ENCODE peak calls at places on chromosomes 6 and 20, in six cellular contexts. O is HFF-Myc, Q is pancreas, K is cardiac muscle cell, D is cardiac fibroblast, B is RWPE1. M is an unnamed sample.

GRCh38 chr20:48583171-48583570 is 244.6 kb downstream of the PREX1 start:
- DNase-seq in B (no peak), O (no peak), K (no peak), Q (no peak), D (no peak), M (no peak)

GRCh38 chr20:39855799-39856198 is 833.2 kb downstream of the MAFB start:
- DNase-seq in B (no peak), D (peak; percentile 34), K (peak; percentile 25), Q (no peak), O (peak; percentile 29), M (no peak)

GRCh38 chr6:146861029-146861563 is 262.3 kb downstream of the ADGB start:
- DNase-seq in B (no peak), O (no peak), Q (no peak), K (no peak), D (no peak), M (no peak)

GRCh38 chr20:38730167-38730988 is 6.1 kb downstream of the SLC32A1 start:
- DNase-seq in B (peak; percentile 76), K (no peak), Q (no peak), O (no peak), D (no peak), M (no peak)

GRCh38 chr6:159532155-159532554 is 160.9 kb downstream of the SOD2 start:
- DNase-seq in Q (no peak), D (no peak), O (no peak), B (no peak), K (no peak), M (no peak)

GRCh38 chr6:149750136-149750609 is 632 bp downstream of the PCMT1 start:
- DNase-seq in O (no peak), K (peak; percentile 52), Q (peak; percentile 37), D (peak; percentile 47), B (peak; percentile 60), M (no peak)

GRCh38 chr20:35463455-35464300 is 8.3 kb downstream of the CEP250 start:
- DNase-seq in K (peak; percentile 81), Q (peak; percentile 35), B (peak; percentile 73), D (peak; percentile 80), O (peak; percentile 54), M (peak; percentile 27)

GRCh38 chr6:18115356-18115755 is 7.1 kb downstream of the NHLRC1 start:
- DNase-seq in Q (no peak), B (no peak), K (no peak), D (no peak), O (no peak), M (no peak)

GRCh38 chr6:39005774-39006173 is 42.8 kb upstream of the GLP1R start:
- DNase-seq in K (no peak), D (no peak), O (no peak), Q (peak; percentile 52), B (no peak), M (no peak)

GRCh38 chr6:117448732-117449131 is 23.0 kb upstream of the ROS1 start:
- DNase-seq in D (peak; percentile 97), K (peak; percentile 96), Q (no peak), O (peak; percentile 82), B (peak; percentile 83), M (peak; percentile 67)

GRCh38 chr6:149138699-149139294 is 178.7 kb upstream of the TAB2 start:
- DNase-seq in K (no peak), Q (no peak), B (no peak), O (no peak), D (no peak), M (no peak)

GRCh38 chr20:8205996-8206395 is 73.9 kb downstream of the PLCB1 start:
- DNase-seq in K (no peak), B (no peak), Q (no peak), D (no peak), O (no peak), M (no peak)

GRCh38 chr20:52924411-52925271 is 47.5 kb upstream of the TSHZ2 start:
- DNase-seq in O (no peak), K (peak; percentile 5), D (no peak), B (no peak), Q (no peak), M (no peak)

GRCh38 chr6:29141606-29142005 is 29.1 kb upstream of the OR2J2 start:
- DNase-seq in Q (no peak), O (no peak), B (no peak), K (no peak), D (no peak), M (no peak)

GRCh38 chr6:115613488-115613887 is 447.2 kb downstream of the FRK start:
- DNase-seq in B (peak; percentile 32), D (peak; percentile 53), Q (no peak), O (peak; percentile 89), K (peak; percentile 93), M (peak; percentile 94)

GRCh38 chr6:32973144-32973854 is 4.9 kb downstream of the BRD2 start:
- DNase-seq in B (no peak), D (peak; percentile 57), K (no peak), Q (peak; percentile 56), O (no peak), M (no peak)

GRCh38 chr20:31632503-31633338 is 5.0 kb upstream of the COX4I2 start:
- DNase-seq in Q (no peak), K (no peak), O (no peak), D (no peak), B (no peak), M (no peak)

GRCh38 chr6:32387946-32388345 is 16.2 kb upstream of the TSBP1 start:
- DNase-seq in O (no peak), D (no peak), K (no peak), Q (no peak), B (no peak), M (no peak)

GRCh38 chr6:49933526-49933925 is 30.4 kb downstream of the DEFB114 start:
- DNase-seq in B (no peak), D (no peak), O (no peak), K (no peak), Q (no peak), M (no peak)

GRCh38 chr6:6912841-6913240 is 194.9 kb upstream of the RREB1 start:
- DNase-seq in D (no peak), Q (no peak), O (no peak), B (no peak), K (no peak), M (no peak)

GRCh38 chr6:34230653-34231351 is 5.9 kb upstream of the HMGA1 start:
- DNase-seq in D (peak; percentile 24), K (no peak), B (no peak), Q (no peak), O (no peak), M (no peak)

GRCh38 chr20:20489623-20490341 is 121.9 kb downstream of the INSM1 start:
- DNase-seq in B (no peak), K (no peak), O (no peak), D (no peak), Q (no peak), M (no peak)

GRCh38 chr6:164861964-164862363 is 447.4 kb downstream of the C6orf118 start:
- DNase-seq in O (no peak), K (no peak), B (no peak), D (no peak), Q (no peak), M (no peak)

GRCh38 chr6:50655848-50656453 is 57.4 kb upstream of the TFAP2D start:
- DNase-seq in D (peak; percentile 29), K (no peak), Q (no peak), O (no peak), B (peak; percentile 10), M (no peak)

GRCh38 chr6:169450097-169450496 is 196.5 kb upstream of the THBS2 start:
- DNase-seq in O (no peak), K (no peak), D (no peak), Q (no peak), B (no peak), M (no peak)

GRCh38 chr6:2848851-2849250 is 7.2 kb upstream of the SERPINB1 start:
- DNase-seq in Q (no peak), D (no peak), B (no peak), O (no peak), K (no peak), M (no peak)

GRCh38 chr6:22596011-22596410 is 26.6 kb downstream of the HDGFL1 start:
- DNase-seq in B (peak; percentile 18), D (peak; percentile 20), Q (no peak), K (no peak), O (no peak), M (no peak)

GRCh38 chr20:59645761-59646171 is 41.4 kb downstream of the PHACTR3 start:
- DNase-seq in O (no peak), K (no peak), B (no peak), Q (no peak), D (no peak), M (no peak)
- TF ChIP-seq CTCF in O (no peak), K (no peak), B (peak; percentile 13), Q (no peak), D (no peak), M (no peak)

DNA sequence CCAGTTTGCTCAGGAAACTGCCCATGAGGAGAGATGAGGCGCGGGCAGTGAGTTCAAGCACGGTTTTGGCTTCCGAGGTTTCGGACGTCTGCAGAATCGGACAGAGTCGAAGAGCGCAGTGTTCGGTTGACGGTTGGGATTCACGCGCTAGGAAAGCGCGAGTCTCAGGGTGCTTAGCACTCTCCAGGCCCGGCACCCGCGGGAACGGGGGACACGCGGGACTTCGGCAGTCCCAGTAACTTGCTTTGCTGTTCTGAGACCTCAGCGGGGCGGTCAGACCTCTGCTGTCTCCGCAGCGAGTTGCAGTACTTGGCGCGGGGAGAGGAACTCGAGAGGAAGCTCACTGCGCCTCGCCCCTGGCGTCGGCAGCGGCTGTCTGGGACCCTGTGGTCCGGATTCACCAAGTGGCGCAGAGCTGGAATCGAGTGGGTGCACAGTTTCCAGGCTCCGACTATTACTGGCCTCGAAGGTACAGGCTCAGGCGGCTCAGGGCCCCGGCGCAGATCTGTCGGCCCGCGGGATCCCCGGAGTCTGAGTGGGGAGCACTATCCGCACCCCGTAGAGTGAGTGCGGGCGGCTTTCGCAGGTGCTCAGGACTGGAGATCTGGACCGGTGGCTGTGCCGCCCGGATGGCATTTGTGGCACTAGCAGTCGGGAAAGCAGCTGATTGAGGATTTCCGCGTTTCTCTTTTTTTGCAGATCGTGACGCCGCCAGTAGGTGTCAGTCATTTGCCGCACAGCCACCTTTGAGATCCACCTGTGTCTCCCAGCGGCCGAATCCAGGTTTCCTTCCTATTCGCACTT is at the start of gene POM121L2:
- DNase-seq in B (peak; percentile 77), K (peak; percentile 59), D (peak; percentile 63), O (no peak), Q (peak; percentile 75), M (no peak)
- TF ChIP-seq CTCF in B (peak; percentile 77), K (peak; percentile 74), D (peak; percentile 64), O (peak; percentile 72), Q (peak; percentile 50), M (peak; percentile 56)

GRCh38 chr20:46253391-46253790 is 54.9 kb downstream of the CDH22 start:
- DNase-seq in D (no peak), O (no peak), K (no peak), Q (no peak), B (peak; percentile 33), M (no peak)
- TF ChIP-seq CTCF in D (peak; percentile 38), O (peak; percentile 20), K (peak; percentile 29), Q (no peak), B (no peak), M (peak; percentile 9)

GRCh38 chr6:126127662-126128061 is 141.3 kb downstream of the TRMT11 start:
- DNase-seq in O (no peak), D (no peak), K (no peak), B (no peak), Q (no peak), M (no peak)

GRCh38 chr6:126118058-126118759 is 131.9 kb downstream of the TRMT11 start:
- DNase-seq in O (no peak), D (peak; percentile 27), B (no peak), Q (no peak), K (peak; percentile 16), M (no peak)

GRCh38 chr6:126118934-126119333 is 132.6 kb downstream of the TRMT11 start:
- DNase-seq in D (peak; percentile 46), O (no peak), Q (no peak), B (no peak), K (no peak), M (no peak)

GRCh38 chr6:126117251-126117650 is 130.9 kb downstream of the TRMT11 start:
- DNase-seq in Q (no peak), B (no peak), O (no peak), D (peak; percentile 8), K (no peak), M (no peak)

GRCh38 chr6:126123226-126123625 is 136.9 kb downstream of the TRMT11 start:
- DNase-seq in D (peak; percentile 38), K (peak; percentile 59), B (no peak), Q (no peak), O (no peak), M (no peak)
- TF ChIP-seq CTCF in D (no peak), K (no peak), B (no peak), Q (no peak), O (no peak), M (no peak)